ENCODE peak calls at places on chromosomes 7 and 10, in six cellular contexts. P, O, J, E, F and V are unnamed samples.

GRCh38 chr10:7686351-7687171 is 16.6 kb upstream of the ITIH2 start:
- DNase-seq in F (no peak), J (no peak), E (peak; percentile 90), O (no peak), P (no peak), V (no peak)

GRCh38 chr10:76251773-76252617 is 820.6 kb downstream of the LRMDA start:
- DNase-seq in O (no peak), J (peak; percentile 100), F (peak; percentile 93), P (no peak), E (no peak), V (no peak)

GRCh38 chr10:103456074-103456660 is 2.5 kb downstream of the CALHM1 start:
- DNase-seq in J (no peak), P (no peak), O (no peak), E (no peak), F (no peak), V (no peak)

GRCh38 chr10:125137601-125138438 is 22.5 kb downstream of the CTBP2 start:
- DNase-seq in E (no peak), P (no peak), F (no peak), J (no peak), O (no peak), V (no peak)

GRCh38 chr7:12646139-12646538 is 41.3 kb upstream of the ARL4A start:
- DNase-seq in E (peak; percentile 62), J (peak; percentile 39), P (no peak), F (peak; percentile 35), O (no peak), V (no peak)

GRCh38 chr7:75735059-75735458 is 3.7 kb downstream of the HIP1 start:
- DNase-seq in P (no peak), J (no peak), F (no peak), E (peak; percentile 90), O (no peak), V (no peak)

GRCh38 chr10:36073796-36074345 is 431.8 kb upstream of the FZD8 start:
- DNase-seq in E (peak; percentile 11), O (no peak), J (no peak), P (no peak), F (no peak), V (no peak)

GRCh38 chr7:79055722-79056415 is 397.6 kb downstream of the MAGI2 start:
- DNase-seq in F (no peak), J (no peak), P (no peak), O (no peak), E (peak; percentile 67), V (no peak)

GRCh38 chr10:94217431-94217830 is 145.3 kb downstream of the NOC3L start:
- DNase-seq in E (no peak), J (no peak), F (no peak), P (no peak), O (no peak), V (no peak)

GRCh38 chr7:68073701-68074100 is 1077.1 kb downstream of the TYW1 start:
- DNase-seq in O (no peak), E (no peak), J (no peak), F (no peak), P (no peak), V (no peak)

GRCh38 chr10:47364366-47364765 is 16.2 kb downstream of the RBP3 start:
- DNase-seq in J (no peak), F (no peak), O (no peak), E (no peak), P (no peak), V (no peak)

GRCh38 chr10:77301305-77301730 is 336.3 kb downstream of the KCNMA1 start:
- DNase-seq in J (no peak), F (peak; percentile 82), P (no peak), O (no peak), E (no peak), V (no peak)

GRCh38 chr10:93907049-93907448 is 13.3 kb downstream of the SLC35G1 start:
- DNase-seq in J (no peak), E (no peak), P (no peak), O (no peak), F (no peak), V (no peak)

GRCh38 chr10:29797616-29798015 is 162.8 kb upstream of the SVIL start:
- DNase-seq in P (no peak), J (no peak), E (no peak), F (no peak), O (no peak), V (no peak)

GRCh38 chr7:157712666-157713235 is 375.9 kb downstream of the DNAJB6 start:
- DNase-seq in P (peak; percentile 32), O (no peak), J (no peak), E (no peak), F (no peak), V (no peak)

GRCh38 chr10:84166620-84167288 is 6.8 kb upstream of the GPR15LG start:
- DNase-seq in F (no peak), O (no peak), P (no peak), J (no peak), E (no peak), V (no peak)

GRCh38 chr7:77391230-77391629 is 24.9 kb downstream of the GSAP start:
- DNase-seq in O (no peak), J (no peak), E (no peak), F (no peak), P (no peak), V (no peak)

GRCh38 chr7:77697535-77697831 is 1.2 kb downstream of the RSBN1L start:
- DNase-seq in O (no peak), F (no peak), E (no peak), J (no peak), P (no peak), V (no peak)

GRCh38 chr7:105937411-105937810 is 25.7 kb upstream of the CDHR3 start:
- DNase-seq in P (no peak), E (no peak), F (no peak), O (no peak), J (no peak), V (no peak)

GRCh38 chr10:24556746-24557742 is 166.6 kb downstream of the ARHGAP21 start:
- DNase-seq in J (peak; percentile 64), E (peak; percentile 19), P (peak; percentile 45), O (no peak), F (peak; percentile 79), V (peak; percentile 36)

GRCh38 chr10:107733328-107733727 is 568.8 kb upstream of the SORCS1 start:
- DNase-seq in O (no peak), P (no peak), E (no peak), F (peak; percentile 33), J (no peak), V (no peak)

GRCh38 chr10:97109562-97109961 is 76.2 kb downstream of the SLIT1 start:
- DNase-seq in E (no peak), P (no peak), F (no peak), O (no peak), J (no peak), V (no peak)

GRCh38 chr7:144403649-144404061 is at the start of gene NOBOX:
- DNase-seq in F (no peak), J (no peak), P (no peak), O (peak; percentile 4), E (no peak), V (no peak)

GRCh38 chr10:26534384-26534783 is 96.2 kb downstream of the APBB1IP start:
- DNase-seq in J (no peak), O (peak; percentile 75), P (peak; percentile 83), F (no peak), E (no peak), V (no peak)

GRCh38 chr7:85342781-85343180 is 155.9 kb upstream of the SEMA3D start:
- DNase-seq in O (no peak), J (no peak), P (no peak), E (no peak), F (no peak), V (no peak)

GRCh38 chr7:37930226-37930948 is 9.9 kb downstream of the EPDR1 start:
- DNase-seq in E (no peak), O (no peak), P (no peak), F (no peak), J (no peak), V (no peak)

GRCh38 chr10:68359189-68359588 is 26.5 kb upstream of the PBLD start:
- DNase-seq in F (no peak), J (no peak), E (no peak), O (no peak), P (no peak), V (no peak)

GRCh38 chr7:27685209-27685608 is 22.5 kb upstream of the HIBADH start:
- DNase-seq in P (no peak), O (no peak), E (no peak), J (no peak), F (no peak), V (no peak)

GRCh38 chr10:78960316-78960800 is 108.4 kb upstream of the ZMIZ1 start:
- DNase-seq in J (peak; percentile 89), E (no peak), P (no peak), O (no peak), F (peak; percentile 90), V (no peak)

GRCh38 chr7:30134523-30135270 is at the start of gene MTURN:
- DNase-seq in O (peak; percentile 96), P (peak; percentile 95), J (peak; percentile 86), F (peak; percentile 77), E (peak; percentile 73), V (peak; percentile 86)

GRCh38 chr7:30135271-30135550 is 425 bp downstream of the MTURN start:
- DNase-seq in P (no peak), E (no peak), O (no peak), F (no peak), J (no peak), V (no peak)

GRCh38 chr7:30135551-30136271 is 925 bp downstream of the MTURN start:
- DNase-seq in J (peak; percentile 72), E (no peak), F (peak; percentile 62), O (peak; percentile 72), P (no peak), V (peak; percentile 44)

GRCh38 chr7:30136339-30136738 is 1.6 kb downstream of the MTURN start:
- DNase-seq in E (no peak), P (no peak), J (no peak), F (no peak), O (peak; percentile 52), V (no peak)

GRCh38 chr7:30136743-30137485 is 2.1 kb downstream of the MTURN start:
- DNase-seq in F (no peak), E (no peak), P (no peak), J (no peak), O (peak; percentile 17), V (no peak)
- H3K14ac ChIP-seq in F (no peak overlapping the region), E (no peak overlapping the region), P (no peak overlapping the region), J (no peak overlapping the region), O (no peak overlapping the region), V (peak overlapping the region; percentile 49)

GRCh38 chr7:49089717-49090116 is 165.4 kb downstream of the CDC14C start:
- DNase-seq in O (no peak), F (no peak), J (no peak), P (no peak), E (no peak), V (no peak)
- H3K27ac ChIP-seq in O (no peak overlapping the region), F (no peak overlapping the region), J (no peak overlapping the region), P (peak overlapping the region; percentile 85), E (no peak overlapping the region), V (no peak overlapping the region)

DNA sequence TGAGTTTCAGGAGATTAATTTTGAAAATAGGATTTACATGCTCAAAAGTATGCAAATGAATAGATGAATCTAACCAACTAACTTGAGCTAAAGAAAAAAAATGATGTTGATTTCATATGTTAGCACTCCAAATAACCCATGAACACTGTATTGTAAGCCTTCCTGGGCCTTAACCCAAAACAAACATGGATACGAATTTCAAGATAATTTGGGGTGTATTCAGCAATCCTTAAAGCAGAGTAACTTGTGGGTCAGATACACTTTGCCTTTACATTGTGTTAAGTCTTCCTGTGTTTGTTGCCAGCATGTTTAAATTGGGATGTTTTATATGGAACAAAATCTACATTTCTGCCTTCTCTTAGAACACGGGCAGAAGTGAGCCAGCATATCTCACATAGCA is 124.2 kb upstream of the WDR11 start:
- DNase-seq in J (no peak), E (no peak), F (no peak), P (no peak), O (no peak), V (no peak)
- H3K14ac ChIP-seq in J (no peak overlapping the region), E (no peak overlapping the region), F (no peak overlapping the region), P (no peak overlapping the region), O (no peak overlapping the region), V (no peak overlapping the region)

GRCh38 chr10:28494420-28494819 is 38.5 kb upstream of the WAC start:
- DNase-seq in J (no peak), O (no peak), E (no peak), P (no peak), F (no peak), V (no peak)
- H3K27ac ChIP-seq in J (no peak overlapping the region), O (no peak overlapping the region), E (no peak overlapping the region), P (no peak overlapping the region), F (no peak overlapping the region), V (no peak overlapping the region)